ENCODE peak calls at places on chromosomes 4 and X, in nine cellular contexts. One of them, this sample, is unnamed.
A peak's percentile ranks its signal among the peaks of the same experiment; 100 is the strongest.

GRCh38 chr4:82865592-82865991 is 25.4 kb downstream of the SEC31A start:
- DNase-seq in CD4-positive, alpha-beta T cell: no peak
- DNase-seq in psoas muscle: no peak
- DNase-seq in MM.1S: peak; percentile 46
- DNase-seq in ascending aorta: no peak
- DNase-seq in colonic mucosa: no peak
- DNase-seq in stomach: no peak
- DNase-seq in sigmoid colon: no peak
- DNase-seq in body of pancreas: no peak
- DNase-seq in this sample: no peak

GRCh38 chr4:54099287-54099958 is 540 bp upstream of the GSX2 start:
- DNase-seq in colonic mucosa: no peak
- DNase-seq in MM.1S: no peak
- DNase-seq in sigmoid colon: no peak
- DNase-seq in stomach: no peak
- DNase-seq in ascending aorta: no peak
- DNase-seq in psoas muscle: no peak
- DNase-seq in body of pancreas: no peak
- DNase-seq in CD4-positive, alpha-beta T cell: no peak
- DNase-seq in this sample: no peak

GRCh38 chr4:17642404-17642783 is 28.0 kb downstream of the MED28 start:
- DNase-seq in CD4-positive, alpha-beta T cell: no peak
- DNase-seq in MM.1S: no peak
- DNase-seq in colonic mucosa: no peak
- DNase-seq in stomach: no peak
- DNase-seq in body of pancreas: no peak
- DNase-seq in ascending aorta: no peak
- DNase-seq in sigmoid colon: no peak
- DNase-seq in psoas muscle: no peak
- DNase-seq in this sample: no peak

GRCh38 chr4:1577818-1578217 is 106.3 kb downstream of the FAM53A start:
- DNase-seq in ascending aorta: no peak
- DNase-seq in stomach: no peak
- DNase-seq in MM.1S: no peak
- DNase-seq in colonic mucosa: no peak
- DNase-seq in sigmoid colon: peak; percentile 45
- DNase-seq in CD4-positive, alpha-beta T cell: no peak
- DNase-seq in body of pancreas: no peak
- DNase-seq in psoas muscle: peak; percentile 11
- DNase-seq in this sample: no peak

GRCh38 chr4:20364969-20365368 is 113.3 kb downstream of the SLIT2 start:
- DNase-seq in ascending aorta: no peak
- DNase-seq in psoas muscle: no peak
- DNase-seq in MM.1S: no peak
- DNase-seq in stomach: no peak
- DNase-seq in CD4-positive, alpha-beta T cell: no peak
- DNase-seq in colonic mucosa: no peak
- DNase-seq in sigmoid colon: no peak
- DNase-seq in body of pancreas: no peak
- DNase-seq in this sample: no peak

GRCh38 chrX:109533631-109534030 is 3.0 kb upstream of the NXT2 start:
- DNase-seq in CD4-positive, alpha-beta T cell: no peak
- DNase-seq in body of pancreas: peak; percentile 44
- DNase-seq in colonic mucosa: no peak
- DNase-seq in stomach: no peak
- DNase-seq in sigmoid colon: no peak
- DNase-seq in MM.1S: no peak
- DNase-seq in psoas muscle: no peak
- DNase-seq in ascending aorta: no peak
- DNase-seq in this sample: no peak

GRCh38 chr4:38600575-38600974 is 63.4 kb upstream of the KLF3 start:
- DNase-seq in colonic mucosa: no peak
- DNase-seq in body of pancreas: no peak
- DNase-seq in psoas muscle: no peak
- DNase-seq in CD4-positive, alpha-beta T cell: no peak
- DNase-seq in sigmoid colon: no peak
- DNase-seq in ascending aorta: no peak
- DNase-seq in stomach: no peak
- DNase-seq in MM.1S: no peak
- DNase-seq in this sample: no peak

GRCh38 chr4:164937576-164938270 is 39.7 kb downstream of the TRIM61 start:
- DNase-seq in sigmoid colon: no peak
- DNase-seq in CD4-positive, alpha-beta T cell: no peak
- DNase-seq in body of pancreas: no peak
- DNase-seq in colonic mucosa: no peak
- DNase-seq in MM.1S: peak; percentile 79
- DNase-seq in ascending aorta: no peak
- DNase-seq in stomach: no peak
- DNase-seq in psoas muscle: no peak
- DNase-seq in this sample: no peak

GRCh38 chr4:78337216-78337615 is 214.4 kb upstream of the ANXA3 start:
- DNase-seq in body of pancreas: no peak
- DNase-seq in MM.1S: no peak
- DNase-seq in ascending aorta: no peak
- DNase-seq in stomach: no peak
- DNase-seq in CD4-positive, alpha-beta T cell: no peak
- DNase-seq in sigmoid colon: no peak
- DNase-seq in colonic mucosa: no peak
- DNase-seq in psoas muscle: no peak
- DNase-seq in this sample: no peak

GRCh38 chr4:55180980-55181379 is 55.6 kb upstream of the KDR start:
- DNase-seq in stomach: no peak
- DNase-seq in CD4-positive, alpha-beta T cell: no peak
- DNase-seq in body of pancreas: no peak
- DNase-seq in psoas muscle: no peak
- DNase-seq in sigmoid colon: no peak
- DNase-seq in colonic mucosa: no peak
- DNase-seq in ascending aorta: no peak
- DNase-seq in MM.1S: no peak
- DNase-seq in this sample: no peak

GRCh38 chrX:145405012-145405411 is 157.7 kb downstream of the SPANXN1 start:
- DNase-seq in CD4-positive, alpha-beta T cell: no peak
- DNase-seq in stomach: no peak
- DNase-seq in colonic mucosa: peak; percentile 23
- DNase-seq in body of pancreas: peak; percentile 27
- DNase-seq in MM.1S: peak; percentile 56
- DNase-seq in psoas muscle: no peak
- DNase-seq in sigmoid colon: no peak
- DNase-seq in ascending aorta: no peak
- DNase-seq in this sample: no peak

DNA sequence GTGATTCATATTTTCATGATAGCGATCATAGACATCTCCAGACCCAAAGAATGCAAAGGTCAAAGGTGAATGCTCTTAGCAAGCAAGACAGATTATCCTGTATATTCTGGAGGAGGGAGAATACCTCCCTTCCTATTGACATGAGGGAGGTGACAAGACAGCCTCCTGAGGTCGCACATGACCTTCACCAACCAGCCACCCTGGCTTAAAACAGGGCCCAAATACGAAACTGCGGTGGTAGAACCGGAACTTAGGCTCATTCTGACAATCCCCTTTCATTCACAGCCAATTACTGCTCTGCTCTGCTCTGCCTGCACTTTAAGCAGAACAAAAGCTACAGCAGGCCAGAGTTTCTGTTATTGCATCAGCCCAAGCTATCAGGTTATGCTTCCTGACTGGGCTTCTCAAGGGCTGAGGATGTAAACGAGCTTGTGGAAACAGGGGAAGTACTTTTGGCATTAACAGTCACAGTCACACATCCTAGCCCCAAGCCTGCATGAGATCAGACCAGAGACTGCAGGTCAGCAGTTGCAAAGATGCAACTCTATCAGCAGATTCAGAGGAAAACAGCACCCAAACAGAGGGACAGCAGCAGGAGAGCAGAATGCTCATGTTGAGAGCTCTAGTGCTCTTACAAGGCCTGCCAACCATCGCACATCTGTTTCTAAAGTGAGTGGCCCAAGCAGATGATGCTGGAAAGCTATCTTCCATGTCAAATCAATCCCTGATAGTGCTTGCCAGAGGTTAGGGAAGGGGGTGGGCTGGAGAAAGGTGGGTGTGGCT is 51.2 kb upstream of the MAP3K15 start:
- DNase-seq in psoas muscle: no peak
- DNase-seq in ascending aorta: no peak
- DNase-seq in stomach: no peak
- DNase-seq in colonic mucosa: no peak
- DNase-seq in MM.1S: peak; percentile 85
- DNase-seq in body of pancreas: no peak
- DNase-seq in sigmoid colon: no peak
- DNase-seq in CD4-positive, alpha-beta T cell: no peak
- DNase-seq in this sample: no peak
- H3K27ac ChIP-seq in psoas muscle: peak overlapping the region; percentile 6
- H3K27ac ChIP-seq in ascending aorta: no peak overlapping the region
- H3K27ac ChIP-seq in stomach: no peak overlapping the region
- H3K27ac ChIP-seq in colonic mucosa: no peak overlapping the region
- H3K27ac ChIP-seq in MM.1S: peak overlapping the region; percentile 99
- H3K27ac ChIP-seq in body of pancreas: no peak overlapping the region
- H3K27ac ChIP-seq in sigmoid colon: no peak overlapping the region
- H3K27ac ChIP-seq in CD4-positive, alpha-beta T cell: no peak overlapping the region
- H3K27ac ChIP-seq in this sample: no peak overlapping the region

GRCh38 chr4:15882675-15883086 is 55.9 kb downstream of the FGFBP1 start:
- DNase-seq in sigmoid colon: peak; percentile 69
- DNase-seq in psoas muscle: no peak
- DNase-seq in ascending aorta: no peak
- DNase-seq in body of pancreas: peak; percentile 54
- DNase-seq in MM.1S: peak; percentile 85
- DNase-seq in stomach: peak; percentile 39
- DNase-seq in colonic mucosa: peak; percentile 58
- DNase-seq in CD4-positive, alpha-beta T cell: peak; percentile 16
- DNase-seq in this sample: no peak

GRCh38 chr4:15883611-15884243 is 54.8 kb downstream of the FGFBP1 start:
- DNase-seq in CD4-positive, alpha-beta T cell: no peak
- DNase-seq in body of pancreas: no peak
- DNase-seq in colonic mucosa: peak; percentile 45
- DNase-seq in ascending aorta: no peak
- DNase-seq in MM.1S: no peak
- DNase-seq in sigmoid colon: no peak
- DNase-seq in psoas muscle: no peak
- DNase-seq in stomach: no peak
- DNase-seq in this sample: no peak

GRCh38 chr4:15888515-15888914 is 50.0 kb downstream of the FGFBP1 start:
- DNase-seq in stomach: no peak
- DNase-seq in MM.1S: no peak
- DNase-seq in ascending aorta: no peak
- DNase-seq in CD4-positive, alpha-beta T cell: no peak
- DNase-seq in sigmoid colon: no peak
- DNase-seq in colonic mucosa: no peak
- DNase-seq in body of pancreas: no peak
- DNase-seq in psoas muscle: no peak
- DNase-seq in this sample: no peak

GRCh38 chr4:15890246-15890829 is 48.2 kb downstream of the FGFBP1 start:
- DNase-seq in colonic mucosa: no peak
- DNase-seq in MM.1S: no peak
- DNase-seq in psoas muscle: no peak
- DNase-seq in CD4-positive, alpha-beta T cell: no peak
- DNase-seq in body of pancreas: no peak
- DNase-seq in stomach: no peak
- DNase-seq in ascending aorta: no peak
- DNase-seq in sigmoid colon: no peak
- DNase-seq in this sample: no peak

GRCh38 chr4:15885422-15885821 is 53.1 kb downstream of the FGFBP1 start:
- DNase-seq in psoas muscle: no peak
- DNase-seq in stomach: no peak
- DNase-seq in ascending aorta: no peak
- DNase-seq in CD4-positive, alpha-beta T cell: no peak
- DNase-seq in colonic mucosa: no peak
- DNase-seq in MM.1S: no peak
- DNase-seq in body of pancreas: no peak
- DNase-seq in sigmoid colon: no peak
- DNase-seq in this sample: no peak
- H3K27ac ChIP-seq in psoas muscle: no peak overlapping the region
- H3K27ac ChIP-seq in stomach: no peak overlapping the region
- H3K27ac ChIP-seq in ascending aorta: no peak overlapping the region
- H3K27ac ChIP-seq in CD4-positive, alpha-beta T cell: no peak overlapping the region
- H3K27ac ChIP-seq in colonic mucosa: no peak overlapping the region
- H3K27ac ChIP-seq in MM.1S: no peak overlapping the region
- H3K27ac ChIP-seq in body of pancreas: no peak overlapping the region
- H3K27ac ChIP-seq in sigmoid colon: no peak overlapping the region
- H3K27ac ChIP-seq in this sample: no peak overlapping the region

GRCh38 chr4:168868044-168868855 is 141.8 kb downstream of the CBR4 start:
- DNase-seq in body of pancreas: no peak
- DNase-seq in CD4-positive, alpha-beta T cell: no peak
- DNase-seq in MM.1S: no peak
- DNase-seq in psoas muscle: no peak
- DNase-seq in stomach: no peak
- DNase-seq in sigmoid colon: no peak
- DNase-seq in ascending aorta: no peak
- DNase-seq in colonic mucosa: no peak
- DNase-seq in this sample: no peak

GRCh38 chr4:168871686-168872085 is 138.4 kb downstream of the CBR4 start:
- DNase-seq in body of pancreas: no peak
- DNase-seq in MM.1S: no peak
- DNase-seq in colonic mucosa: no peak
- DNase-seq in CD4-positive, alpha-beta T cell: no peak
- DNase-seq in ascending aorta: no peak
- DNase-seq in sigmoid colon: no peak
- DNase-seq in stomach: no peak
- DNase-seq in psoas muscle: no peak
- DNase-seq in this sample: no peak

GRCh38 chr4:168866635-168867034 is 143.4 kb downstream of the CBR4 start:
- DNase-seq in body of pancreas: no peak
- DNase-seq in colonic mucosa: no peak
- DNase-seq in sigmoid colon: no peak
- DNase-seq in ascending aorta: no peak
- DNase-seq in stomach: no peak
- DNase-seq in MM.1S: no peak
- DNase-seq in psoas muscle: no peak
- DNase-seq in CD4-positive, alpha-beta T cell: no peak
- DNase-seq in this sample: no peak

GRCh38 chr4:168867128-168867527 is 142.9 kb downstream of the CBR4 start:
- DNase-seq in body of pancreas: no peak
- DNase-seq in stomach: no peak
- DNase-seq in CD4-positive, alpha-beta T cell: no peak
- DNase-seq in ascending aorta: no peak
- DNase-seq in colonic mucosa: no peak
- DNase-seq in sigmoid colon: no peak
- DNase-seq in psoas muscle: no peak
- DNase-seq in MM.1S: no peak
- DNase-seq in this sample: no peak

DNA sequence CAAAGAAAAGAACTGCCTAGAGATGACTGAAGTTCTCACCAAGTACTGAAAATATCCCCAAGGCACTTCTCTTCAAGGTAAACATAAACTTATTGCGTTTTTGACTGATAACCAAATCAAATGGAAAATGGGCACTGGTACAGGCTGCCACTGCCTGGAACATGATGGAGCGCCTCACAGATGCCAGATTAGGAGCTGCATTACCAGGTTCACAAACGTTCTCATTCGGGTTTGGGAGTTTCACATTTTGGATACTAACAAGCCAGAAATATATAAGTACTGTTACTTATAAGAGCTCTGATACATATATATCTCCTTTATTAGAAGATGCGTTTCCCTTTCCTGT is 141.2 kb downstream of the CBR4 start:
- DNase-seq in CD4-positive, alpha-beta T cell: no peak
- DNase-seq in sigmoid colon: no peak
- DNase-seq in MM.1S: no peak
- DNase-seq in stomach: no peak
- DNase-seq in ascending aorta: no peak
- DNase-seq in body of pancreas: no peak
- DNase-seq in psoas muscle: no peak
- DNase-seq in colonic mucosa: no peak
- DNase-seq in this sample: no peak
- H3K27ac ChIP-seq in CD4-positive, alpha-beta T cell: no peak overlapping the region
- H3K27ac ChIP-seq in sigmoid colon: peak overlapping the region; percentile 51
- H3K27ac ChIP-seq in MM.1S: no peak overlapping the region
- H3K27ac ChIP-seq in stomach: peak overlapping the region; percentile 46
- H3K27ac ChIP-seq in ascending aorta: peak overlapping the region; percentile 79
- H3K27ac ChIP-seq in body of pancreas: no peak overlapping the region
- H3K27ac ChIP-seq in psoas muscle: no peak overlapping the region
- H3K27ac ChIP-seq in colonic mucosa: no peak overlapping the region
- H3K27ac ChIP-seq in this sample: peak overlapping the region; percentile 54

GRCh38 chr4:183831689-183832088 is 73.4 kb upstream of the STOX2 start:
- DNase-seq in ascending aorta: no peak
- DNase-seq in CD4-positive, alpha-beta T cell: no peak
- DNase-seq in body of pancreas: no peak
- DNase-seq in psoas muscle: no peak
- DNase-seq in colonic mucosa: no peak
- DNase-seq in stomach: no peak
- DNase-seq in MM.1S: no peak
- DNase-seq in sigmoid colon: no peak
- DNase-seq in this sample: no peak
- H3K27ac ChIP-seq in ascending aorta: no peak overlapping the region
- H3K27ac ChIP-seq in CD4-positive, alpha-beta T cell: no peak overlapping the region
- H3K27ac ChIP-seq in body of pancreas: peak overlapping the region; percentile 74
- H3K27ac ChIP-seq in psoas muscle: no peak overlapping the region
- H3K27ac ChIP-seq in colonic mucosa: no peak overlapping the region
- H3K27ac ChIP-seq in stomach: no peak overlapping the region
- H3K27ac ChIP-seq in MM.1S: no peak overlapping the region
- H3K27ac ChIP-seq in sigmoid colon: no peak overlapping the region
- H3K27ac ChIP-seq in this sample: no peak overlapping the region

This sample was measured in breast epithelium.